ENCODE peak calls at places on chromosomes 4 and X, in four cellular contexts. E, K, I and B are unnamed samples.

GRCh38 chrX:861335-861890 is 230.8 kb downstream of the SHOX start:
- DNase-seq in I (no peak), E (no peak), K (no peak), B (no peak)

GRCh38 chr4:33482773-33483172 is 2761.5 kb downstream of the ARAP2 start:
- DNase-seq in I (no peak), K (no peak), E (no peak), B (no peak)

GRCh38 chr4:168731006-168731636 is 234.3 kb downstream of the PALLD start:
- DNase-seq in K (no peak), I (no peak), E (no peak), B (no peak)

GRCh38 chrX:124215786-124216185 is 116.7 kb upstream of the TEX13D start:
- DNase-seq in I (no peak), K (no peak), E (no peak), B (no peak)

GRCh38 chr4:90328558-90328957 is 201.4 kb downstream of the CCSER1 start:
- DNase-seq in E (no peak), I (no peak), K (peak), B (no peak)

GRCh38 chr4:73870260-73870659 is 1.1 kb downstream of the CXCL1 start:
- DNase-seq in I (no peak), K (no peak), E (no peak), B (no peak)

GRCh38 chrX:130778773-130779172 is 124.2 kb downstream of the ENOX2 start:
- DNase-seq in K (no peak), I (no peak), E (no peak), B (no peak)

GRCh38 chr4:78768447-78769177 is 7.5 kb upstream of the BMP2K start:
- DNase-seq in K (no peak), E (no peak), I (no peak), B (no peak)

GRCh38 chr4:140266958-140267568 is 106.4 kb upstream of the SCOC start:
- DNase-seq in K (no peak), I (no peak), E (no peak), B (no peak)

GRCh38 chr4:94472056-94472826 is 20.5 kb downstream of the PDLIM5 start:
- DNase-seq in E (no peak), K (no peak), I (no peak), B (no peak)

GRCh38 chr4:4430492-4431195 is 43.7 kb downstream of the NSG1 start:
- DNase-seq in K (peak), E (peak), I (no peak), B (no peak)

GRCh38 chrX:35741142-35741541 is 57.0 kb upstream of the MAGEB16 start:
- DNase-seq in E (no peak), K (no peak), I (no peak), B (no peak)

GRCh38 chrX:10325606-10326005 is 168.8 kb downstream of the CLCN4 start:
- DNase-seq in K (no peak), E (no peak), I (no peak), B (no peak)

GRCh38 chr4:71697031-71697430 is 86.8 kb downstream of the GC start:
- DNase-seq in E (no peak), K (no peak), I (no peak), B (no peak)

GRCh38 chr4:3324093-3324815 is 31.4 kb downstream of the RGS12 start:
- DNase-seq in E (no peak), K (no peak), I (no peak), B (no peak)

GRCh38 chr4:74314944-74315343 is 6.7 kb downstream of the EPGN start:
- DNase-seq in I (no peak), E (no peak), K (no peak), B (no peak)

GRCh38 chr4:104860227-104861123 is 286.2 kb upstream of the TET2 start:
- DNase-seq in I (no peak), K (peak), E (peak), B (peak)

GRCh38 chr4:173878701-173879100 is 348.7 kb upstream of the HAND2 start:
- DNase-seq in E (no peak), I (no peak), K (peak), B (no peak)

GRCh38 chr4:175421506-175421905 is 390.6 kb downstream of the GPM6A start:
- DNase-seq in K (no peak), I (no peak), E (no peak), B (no peak)

GRCh38 chr4:67871867-67872266 is 11.9 kb downstream of the TMPRSS11D start:
- DNase-seq in K (no peak), I (no peak), E (peak), B (no peak)

GRCh38 chr4:159197885-159198269 is 95.0 kb downstream of the RAPGEF2 start:
- DNase-seq in E (no peak), K (no peak), I (no peak), B (no peak)

GRCh38 chr4:123588631-123589223 is 192.1 kb downstream of the SPRY1 start:
- DNase-seq in E (no peak), K (peak), I (no peak), B (no peak)

GRCh38 chr4:38005637-38006036 is 45.4 kb downstream of the PTTG2 start:
- DNase-seq in E (no peak), I (no peak), K (no peak), B (no peak)

GRCh38 chrX:104098151-104098808 is 14.0 kb upstream of the ZCCHC18 start:
- DNase-seq in I (no peak), E (peak), K (no peak), B (peak)

GRCh38 chrX:47515941-47516649 is 33.1 kb upstream of the ZNF41 start:
- DNase-seq in K (no peak), E (no peak), I (no peak), B (no peak)

GRCh38 chr4:158644341-158644740 is 27.3 kb downstream of the C4orf46 start:
- DNase-seq in E (no peak), K (no peak), I (no peak), B (no peak)

GRCh38 chr4:3809028-3809427 is 42.8 kb downstream of the ADRA2C start:
- DNase-seq in E (no peak), K (no peak), I (no peak), B (no peak)

GRCh38 chr4:80340036-80340435 is 4.5 kb downstream of the CFAP299 start:
- DNase-seq in I (no peak), E (no peak), K (no peak), B (no peak)

GRCh38 chrX:110421499-110422455 is 63.1 kb downstream of the RTL9 start:
- DNase-seq in E (no peak), K (peak), I (no peak), B (peak)

GRCh38 chrX:111047575-111047974 is 48.4 kb upstream of the PAK3 start:
- DNase-seq in I (no peak), K (no peak), E (no peak), B (no peak)

GRCh38 chr4:87375719-87376291 is 15.2 kb downstream of the HSD17B11 start:
- DNase-seq in I (no peak), K (no peak), E (peak), B (no peak)

GRCh38 chr4:57020467-57021101 is 41.9 kb downstream of the POLR2B start:
- DNase-seq in K (no peak), I (no peak), E (no peak), B (no peak)

GRCh38 chr4:112418092-112418491 is 97.9 kb downstream of the NEUROG2 start:
- DNase-seq in I (no peak), K (no peak), E (no peak), B (no peak)

GRCh38 chrX:45232139-45232538 is 31.5 kb upstream of the DIPK2B start:
- DNase-seq in I (no peak), K (no peak), E (no peak), B (no peak)

DNA sequence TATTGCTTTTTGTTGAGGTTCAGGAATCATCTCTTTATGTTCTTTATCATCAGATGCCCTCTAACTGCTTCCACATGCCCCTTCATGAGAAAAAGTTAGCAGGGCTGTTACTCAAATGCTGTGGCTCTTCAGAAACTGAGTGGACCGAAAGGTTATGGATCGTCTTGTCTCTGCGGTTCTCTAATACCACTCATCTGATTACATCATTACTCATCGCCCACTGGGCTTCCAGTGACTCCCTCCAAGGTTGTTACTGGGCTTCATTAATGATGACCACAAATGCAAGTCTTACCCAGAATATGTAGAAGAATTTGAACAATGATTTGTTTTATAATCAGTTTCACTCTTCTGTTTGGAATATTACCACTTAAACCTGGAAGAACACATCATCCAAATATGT is 67.7 kb downstream of the RWDD4 start:
- DNase-seq in K (no peak), I (no peak), E (no peak), B (no peak)
- H3K4me3 ChIP-seq in K (no peak), I (no peak), E (no peak), B (no peak)

GRCh38 chrX:12693754-12694153 is 97.5 kb upstream of the PRPS2 start:
- DNase-seq in K (no peak), I (no peak), E (no peak), B (no peak)

GRCh38 chrX:12686324-12686723 is 104.9 kb upstream of the PRPS2 start:
- DNase-seq in K (no peak), I (no peak), E (no peak), B (peak)

GRCh38 chrX:12685541-12685940 is 105.7 kb upstream of the PRPS2 start:
- DNase-seq in E (no peak), K (no peak), I (no peak), B (no peak)

DNA sequence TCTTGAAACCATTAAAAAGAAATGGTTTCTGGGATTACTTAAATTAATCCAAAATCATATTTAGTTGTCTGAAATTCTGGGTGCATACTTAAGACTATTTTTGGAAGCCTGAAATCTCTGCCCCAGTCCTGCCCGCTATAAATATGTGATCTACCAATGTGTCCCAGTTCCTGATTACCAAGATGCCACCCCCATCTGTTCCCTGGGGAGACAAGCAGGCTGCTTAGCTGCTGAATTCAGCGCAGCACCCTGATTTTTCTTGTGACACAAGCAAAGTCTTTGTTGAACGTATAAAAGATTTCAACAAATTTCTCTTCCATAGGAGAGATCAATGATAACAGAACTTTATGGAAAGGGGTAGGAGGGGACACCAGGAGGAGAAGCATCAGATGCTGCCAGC is 100.6 kb upstream of the PRPS2 start:
- DNase-seq in I (no peak), K (no peak), E (no peak), B (no peak)
- H3K4me3 ChIP-seq in I (no peak), K (no peak), E (no peak), B (no peak)

DNA sequence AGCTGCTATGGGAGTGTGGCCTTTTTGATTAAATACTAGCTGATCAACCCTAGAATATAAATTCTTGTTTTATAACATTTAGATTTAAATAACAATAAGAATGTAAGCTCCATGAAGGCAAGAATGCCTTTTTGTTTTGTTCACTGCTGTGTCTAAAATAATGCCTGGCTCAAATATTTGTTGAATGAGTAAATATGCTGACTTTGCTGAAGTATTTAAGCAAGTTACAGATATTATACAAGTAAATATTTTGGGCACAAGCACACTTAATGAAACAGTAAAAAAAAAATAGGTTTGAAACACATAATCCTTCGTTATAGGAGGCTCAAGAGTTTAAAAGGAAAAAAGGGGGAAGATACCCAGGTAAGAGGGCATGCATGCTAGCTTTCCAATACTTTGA is 24.1 kb downstream of the FABP2 start:
- DNase-seq in K (no peak), I (no peak), E (no peak), B (no peak)
- H3K4me3 ChIP-seq in K (no peak), I (peak), E (peak), B (no peak)

DNA sequence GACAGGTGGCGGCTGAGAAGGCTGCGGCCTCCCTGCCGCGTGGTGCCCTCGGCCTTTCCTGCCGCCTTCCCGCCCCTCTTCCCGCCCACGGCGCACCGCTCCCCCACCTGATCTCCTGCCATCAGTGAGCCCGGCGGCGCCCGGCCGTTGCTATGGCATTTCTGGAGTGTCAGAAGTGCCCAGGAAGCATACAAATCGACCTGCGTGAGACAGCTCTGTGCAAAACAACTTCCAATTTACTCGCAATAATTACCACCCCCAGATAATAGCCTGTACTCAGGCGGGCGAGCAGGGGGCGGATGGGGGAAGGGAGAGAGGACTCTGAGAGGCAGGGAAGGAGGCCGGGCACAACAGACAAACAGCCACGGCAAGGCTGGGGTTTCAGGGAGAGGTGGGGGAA is 16.6 kb upstream of the ERCC6L start:
- DNase-seq in K (no peak), E (no peak), I (no peak), B (peak)
- H3K4me3 ChIP-seq in K (no peak), E (no peak), I (peak), B (peak)

DNA sequence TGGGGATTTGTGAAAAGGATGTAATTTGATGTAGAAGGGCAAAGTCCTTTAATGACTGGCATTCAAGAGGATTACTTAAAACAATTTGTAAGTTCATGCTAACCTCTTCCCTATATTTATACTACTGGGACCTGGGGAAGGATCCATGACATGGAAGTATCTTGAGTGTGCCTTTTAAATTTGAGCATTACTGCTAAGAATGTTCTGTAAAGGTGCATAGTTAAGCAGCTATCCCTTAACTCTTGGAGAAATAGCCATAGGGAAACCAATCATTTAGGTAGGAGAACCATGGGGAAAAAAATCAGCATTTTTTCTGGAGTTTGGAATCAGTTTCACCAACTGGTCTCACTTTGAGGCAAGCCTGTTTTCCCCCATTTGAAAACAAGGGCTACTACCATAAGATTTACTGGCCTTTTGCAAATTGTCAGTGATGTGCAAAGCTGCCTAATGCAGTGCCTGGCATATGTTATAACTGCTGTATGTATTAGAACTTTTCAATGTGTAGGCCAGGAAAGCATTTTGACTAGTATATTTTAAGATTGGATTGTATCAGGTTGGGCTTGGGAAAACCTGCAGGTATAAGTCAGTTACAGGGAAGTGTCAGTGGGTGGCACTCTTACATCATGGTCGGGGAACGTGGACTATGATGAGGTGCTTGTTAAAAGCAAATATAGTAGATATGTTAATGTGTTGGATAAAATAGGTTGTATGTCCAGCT is 72.1 kb downstream of the PRSS12 start:
- DNase-seq in E (peak), K (peak), I (no peak), B (peak)
- H3K4me3 ChIP-seq in E (peak), K (no peak), I (no peak), B (peak)

DNA sequence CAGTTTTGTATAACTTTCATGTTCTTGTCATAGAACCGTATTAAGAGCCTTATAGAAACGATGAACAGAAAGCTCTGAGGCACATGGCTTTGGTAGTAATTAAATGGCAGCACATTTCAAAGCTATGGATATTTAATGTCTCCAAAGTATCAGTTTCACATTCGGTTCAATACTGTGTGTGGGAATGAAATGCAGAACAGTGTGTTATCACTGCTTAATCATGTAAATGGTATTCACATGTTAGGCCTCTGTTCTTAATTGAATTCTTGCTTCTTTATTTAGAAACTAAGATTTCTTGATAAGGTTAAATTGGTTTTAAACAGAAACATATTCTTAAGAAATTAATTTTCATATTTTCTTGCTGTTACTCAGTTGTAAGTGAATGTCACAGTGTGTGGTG is 701.0 kb upstream of the PITX2 start:
- DNase-seq in K (no peak), E (no peak), I (no peak), B (no peak)
- H3K4me3 ChIP-seq in K (no peak), E (no peak), I (no peak), B (no peak)